ENCODE peak calls at places on chromosomes 7 and 10, in nine cellular contexts. H is heart right ventricle; D is spleen; U is CD8-positive, alpha-beta memory T cell; B is right lobe of liver; Z is pancreas; P is dorsolateral prefrontal cortex; A is body of pancreas; L is K562. K is an unnamed sample.

GRCh38 chr7:30698481-30698880 is 16.2 kb upstream of the CRHR2 start:
- DNase-seq in Z (peak; percentile 25), H (no peak), B (no peak), L (no peak), D (peak; percentile 71), A (no peak), P (no peak), U (no peak), K (no peak)

GRCh38 chr7:99267530-99268360 is 4.9 kb upstream of the MYH16 start:
- DNase-seq in U (no peak), P (peak; percentile 54), L (no peak), B (no peak), A (peak; percentile 63), D (no peak), H (no peak), Z (no peak), K (peak; percentile 11)

GRCh38 chr7:92485267-92485892 is 7.6 kb upstream of the ERVW-1 start:
- DNase-seq in Z (no peak), H (no peak), D (no peak), P (no peak), U (no peak), L (no peak), B (no peak), A (no peak), K (no peak)

GRCh38 chr7:91628742-91629141 is 251.8 kb downstream of the MTERF1 start:
- DNase-seq in L (no peak), A (peak; percentile 26), Z (no peak), D (no peak), P (no peak), U (no peak), H (no peak), B (no peak), K (no peak)

GRCh38 chr10:3720228-3721019 is 64.6 kb downstream of the KLF6 start:
- DNase-seq in P (no peak), A (peak; percentile 20), B (peak; percentile 87), U (no peak), L (no peak), D (peak; percentile 81), Z (no peak), H (no peak), K (no peak)

GRCh38 chr10:24518981-24519597 is 204.6 kb downstream of the ARHGAP21 start:
- DNase-seq in U (peak; percentile 6), H (peak; percentile 18), A (peak; percentile 72), P (peak; percentile 68), D (no peak), L (peak; percentile 58), B (peak; percentile 66), Z (no peak), K (peak; percentile 71)

GRCh38 chr7:98755138-98755898 is 114.5 kb downstream of the TMEM130 start:
- DNase-seq in H (peak; percentile 28), B (no peak), Z (no peak), L (no peak), D (no peak), P (no peak), A (no peak), U (no peak), K (no peak)

GRCh38 chr10:84447701-84448400 is 119.5 kb downstream of the CCSER2 start:
- DNase-seq in H (no peak), B (no peak), U (no peak), Z (no peak), A (no peak), D (no peak), L (no peak), P (no peak), K (no peak)

GRCh38 chr10:60420991-60421894 is 31.6 kb upstream of the ANK3 start:
- DNase-seq in P (no peak), H (no peak), A (no peak), L (no peak), U (no peak), Z (no peak), B (no peak), D (no peak), K (no peak)

GRCh38 chr10:101778151-101778780 is 2.4 kb upstream of the FGF8 start:
- DNase-seq in Z (no peak), B (no peak), L (no peak), P (no peak), D (no peak), H (no peak), A (no peak), U (no peak), K (no peak)

GRCh38 chr10:127977368-127978009 is 70.6 kb downstream of the PTPRE start:
- DNase-seq in D (peak; percentile 83), Z (no peak), L (no peak), P (peak; percentile 65), A (peak; percentile 45), B (peak; percentile 49), H (peak; percentile 78), U (no peak), K (peak; percentile 61)

GRCh38 chr7:108181073-108181985 is 51.2 kb upstream of the LAMB4 start:
- DNase-seq in D (no peak), Z (no peak), U (peak; percentile 43), H (no peak), L (peak; percentile 69), A (no peak), P (no peak), B (no peak), K (no peak)

GRCh38 chr10:59360605-59361515 is 1.5 kb downstream of the FAM13C start:
- DNase-seq in U (no peak), P (no peak), H (no peak), B (no peak), A (no peak), Z (no peak), L (no peak), D (no peak), K (no peak)

GRCh38 chr10:59362991-59363390 is 642 bp upstream of the FAM13C start:
- DNase-seq in A (peak; percentile 76), P (peak; percentile 74), H (peak; percentile 58), Z (no peak), L (no peak), B (peak; percentile 82), D (no peak), U (no peak), K (peak; percentile 56)

GRCh38 chr10:59361659-59362183 is 628 bp downstream of the FAM13C start:
- DNase-seq in U (no peak), A (no peak), P (no peak), L (no peak), H (no peak), Z (no peak), B (no peak), D (no peak), K (no peak)

GRCh38 chr10:59363446-59363958 is 1.2 kb upstream of the FAM13C start:
- DNase-seq in D (no peak), L (no peak), A (no peak), Z (no peak), B (no peak), U (no peak), P (no peak), H (no peak), K (no peak)

GRCh38 chr10:59362184-59362966 is at the start of gene FAM13C:
- DNase-seq in Z (peak; percentile 90), U (no peak), P (peak; percentile 71), L (no peak), A (peak; percentile 85), B (peak; percentile 79), H (peak; percentile 71), D (peak; percentile 82), K (peak; percentile 67)
- H3K27ac ChIP-seq in Z (no peak within 1 kb of the TSS), U (no peak within 1 kb of the TSS), P (peak within 1 kb of the TSS; percentile 96), L (no peak within 1 kb of the TSS), A (peak within 1 kb of the TSS; percentile 38), B (peak within 1 kb of the TSS; percentile 16), H (peak within 1 kb of the TSS; percentile 85), D (peak within 1 kb of the TSS; percentile 72), K (peak within 1 kb of the TSS; percentile 96)

GRCh38 chr7:131019351-131019750 is 285.3 kb upstream of the KLF14 start:
- DNase-seq in P (no peak), H (no peak), Z (no peak), D (no peak), U (no peak), A (no peak), L (no peak), B (no peak), K (no peak)

GRCh38 chr7:131016230-131016629 is 282.2 kb upstream of the KLF14 start:
- DNase-seq in P (no peak), L (no peak), D (no peak), U (no peak), Z (no peak), B (no peak), A (no peak), H (no peak), K (no peak)

GRCh38 chr7:131021902-131022301 is 287.9 kb upstream of the KLF14 start:
- DNase-seq in U (no peak), P (no peak), Z (no peak), L (no peak), H (no peak), D (no peak), B (no peak), A (no peak), K (no peak)

GRCh38 chr7:131021460-131021859 is 287.5 kb upstream of the KLF14 start:
- DNase-seq in A (no peak), P (no peak), L (no peak), Z (no peak), B (no peak), H (no peak), U (no peak), D (no peak), K (no peak)

GRCh38 chr7:131020759-131021219 is 286.8 kb upstream of the KLF14 start:
- DNase-seq in A (no peak), B (no peak), P (no peak), H (no peak), U (no peak), D (no peak), L (no peak), Z (no peak), K (no peak)
- H3K27ac ChIP-seq in A (no peak overlapping the region), B (no peak overlapping the region), P (no peak overlapping the region), H (no peak overlapping the region), U (no peak overlapping the region), D (no peak overlapping the region), L (no peak overlapping the region), Z (no peak overlapping the region), K (no peak overlapping the region)

DNA sequence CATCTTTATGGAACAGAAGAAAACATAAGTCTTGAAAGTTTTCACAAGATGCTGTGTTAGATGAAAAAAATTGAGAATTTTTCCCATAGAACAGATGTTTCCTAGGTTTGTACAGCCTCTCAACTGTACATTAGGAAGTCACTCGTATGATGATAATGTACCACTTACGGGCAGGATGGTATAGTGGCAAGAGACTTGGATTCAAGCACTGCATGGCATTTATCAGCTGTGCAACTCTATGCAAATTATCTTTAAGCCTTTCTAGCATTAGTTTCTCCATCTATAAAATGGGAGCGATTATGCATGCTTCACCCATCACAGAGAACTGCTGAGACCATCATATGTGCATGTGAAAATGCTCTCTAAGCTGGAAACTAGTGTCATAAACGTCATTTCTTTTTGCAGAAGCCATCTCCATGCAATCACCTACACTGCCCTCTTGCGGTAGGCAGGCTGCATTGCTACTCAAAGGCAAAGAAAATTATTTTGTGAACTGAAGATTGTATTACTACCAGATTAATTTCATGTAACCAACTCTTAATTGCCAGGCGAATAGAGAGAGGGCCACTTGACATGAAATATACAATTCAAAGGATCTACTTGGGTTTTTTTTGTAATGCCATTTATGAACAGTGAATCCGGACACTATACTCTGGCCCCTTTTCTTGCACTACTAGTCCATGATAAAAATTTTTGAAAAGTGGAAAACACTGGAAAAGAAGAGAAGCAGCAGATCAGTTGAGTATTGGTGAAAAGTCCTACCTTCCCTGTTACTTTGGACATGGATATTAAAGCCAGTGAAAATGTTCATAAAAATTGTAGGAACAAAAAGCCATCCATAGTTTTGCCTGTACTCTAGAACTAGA is 102.3 kb downstream of the JAZF1 start:
- DNase-seq in D (no peak), L (peak; percentile 44), U (peak; percentile 38), H (peak; percentile 21), A (peak; percentile 50), Z (no peak), P (no peak), B (no peak), K (no peak)
- H3K27ac ChIP-seq in D (no peak overlapping the region), L (no peak overlapping the region), U (no peak overlapping the region), H (no peak overlapping the region), A (no peak overlapping the region), Z (no peak overlapping the region), P (no peak overlapping the region), B (no peak overlapping the region), K (no peak overlapping the region)

GRCh38 chr7:140349172-140349771 is 49.1 kb downstream of the SLC37A3 start:
- DNase-seq in U (no peak), P (no peak), H (no peak), B (no peak), D (no peak), L (no peak), Z (no peak), A (no peak), K (peak; percentile 11)
- H3K27ac ChIP-seq in U (no peak overlapping the region), P (peak overlapping the region; percentile 74), H (no peak overlapping the region), B (no peak overlapping the region), D (no peak overlapping the region), L (no peak overlapping the region), Z (no peak overlapping the region), A (no peak overlapping the region), K (peak overlapping the region; percentile 8)

K was measured in caudate nucleus.